ENCODE peak calls at places on chromosomes 3 and 15, in ten cellular contexts. B, O, K, X, D, L, Y, C, A and I are unnamed samples.

GRCh38 chr15:33194237-33194636 is 277 bp downstream of the FMN1 start:
- DNase-seq in Y (no peak), K (no peak), L (no peak), C (no peak), D (no peak), O (no peak), A (no peak), B (no peak), X (no peak), I (no peak)

GRCh38 chr3:134666466-134666865 is 15.6 kb upstream of the KY start:
- DNase-seq in K (no peak), C (no peak), O (peak; percentile 64), A (peak; percentile 51), B (no peak), L (no peak), Y (peak; percentile 51), D (peak; percentile 46), X (no peak), I (no peak)

GRCh38 chr3:12656850-12657249 is 7.1 kb downstream of the RAF1 start:
- DNase-seq in C (no peak), O (no peak), B (no peak), A (no peak), D (no peak), L (no peak), K (no peak), X (no peak), Y (no peak), I (no peak)

GRCh38 chr3:127072971-127073851 is 90.3 kb downstream of the PLXNA1 start:
- DNase-seq in O (no peak), A (no peak), K (no peak), B (no peak), D (no peak), C (no peak), X (peak; percentile 15), L (no peak), Y (no peak), I (no peak)

GRCh38 chr15:87269566-87269965 is 987.0 kb downstream of the NTRK3 start:
- DNase-seq in O (no peak), L (no peak), X (no peak), Y (no peak), C (no peak), K (no peak), D (peak; percentile 60), B (no peak), A (no peak), I (no peak)

GRCh38 chr3:195384952-195385351 is 57.9 kb downstream of the ACAP2 start:
- DNase-seq in A (no peak), L (no peak), D (peak; percentile 37), Y (no peak), C (no peak), B (no peak), O (no peak), X (no peak), K (no peak), I (no peak)

GRCh38 chr3:190038050-190038631 is 82.6 kb downstream of the P3H2 start:
- DNase-seq in L (peak; percentile 42), B (peak; percentile 76), X (no peak), O (peak; percentile 74), K (peak; percentile 25), C (peak; percentile 17), Y (peak; percentile 40), A (peak; percentile 88), D (peak; percentile 72), I (peak; percentile 75)

GRCh38 chr15:95845862-95846515 is 484.5 kb upstream of the NR2F2 start:
- DNase-seq in A (peak; percentile 81), Y (peak; percentile 73), D (no peak), C (peak; percentile 67), K (peak; percentile 55), L (peak; percentile 42), X (peak; percentile 77), B (no peak), O (peak; percentile 35), I (no peak)

GRCh38 chr3:156676467-156677119 is 2.2 kb downstream of the TIPARP start:
- DNase-seq in Y (no peak), O (no peak), K (no peak), D (peak; percentile 43), B (no peak), C (no peak), A (peak; percentile 50), X (no peak), L (no peak), I (peak; percentile 74)

GRCh38 chr3:156674911-156675743 is 737 bp downstream of the TIPARP start:
- DNase-seq in C (peak; percentile 73), D (peak; percentile 34), O (peak; percentile 35), A (peak; percentile 43), X (peak; percentile 84), B (peak; percentile 68), Y (peak; percentile 71), K (peak; percentile 76), L (no peak), I (peak; percentile 69)

GRCh38 chr3:156677120-156677479 is 2.7 kb downstream of the TIPARP start:
- DNase-seq in Y (no peak), X (no peak), A (no peak), D (no peak), C (no peak), B (no peak), L (no peak), K (no peak), O (no peak), I (no peak)

GRCh38 chr3:156674046-156674910 is at the start of gene TIPARP:
- DNase-seq in O (peak; percentile 97), X (peak; percentile 100), C (peak; percentile 100), L (peak; percentile 93), A (peak; percentile 96), B (peak; percentile 100), Y (peak; percentile 99), D (peak; percentile 99), K (peak; percentile 100), I (peak; percentile 99)

DNA sequence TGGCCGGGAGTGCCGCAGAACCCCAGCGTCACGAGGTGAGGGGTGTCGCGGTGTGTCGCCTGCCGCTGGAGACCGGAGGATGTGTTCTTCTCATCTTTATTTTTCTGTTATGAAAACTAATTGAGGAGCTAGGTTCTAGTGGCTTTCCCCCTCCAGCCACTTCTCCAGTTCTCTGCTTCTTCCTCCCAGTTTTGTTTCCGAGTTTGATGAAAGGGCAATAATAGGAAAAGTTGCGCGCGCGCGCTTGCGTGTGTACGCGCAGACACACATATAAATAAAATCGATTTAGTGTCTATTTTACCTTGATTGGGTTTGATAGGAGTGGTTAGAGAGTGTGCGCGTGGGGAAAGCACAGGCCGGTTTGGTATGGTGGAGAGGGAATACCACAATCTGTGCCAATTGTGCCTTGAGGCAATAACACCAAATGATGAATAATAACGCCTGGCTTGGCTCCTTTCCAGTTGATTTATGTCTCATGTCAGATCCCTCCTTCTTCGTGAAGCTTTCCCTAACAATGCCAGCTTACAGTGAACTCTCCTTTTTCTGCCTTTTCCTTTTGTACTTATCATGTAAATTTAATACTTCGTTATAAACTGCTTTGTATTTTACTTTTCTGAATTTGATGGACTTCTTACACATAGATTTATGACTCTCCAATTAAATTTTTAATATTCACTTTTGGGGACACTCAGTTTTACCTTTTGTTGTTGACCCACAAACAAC is 1.5 kb downstream of the TIPARP start:
- DNase-seq in Y (no peak), D (peak; percentile 99), K (peak; percentile 21), L (peak; percentile 55), O (peak; percentile 91), B (peak; percentile 71), C (peak; percentile 27), X (peak; percentile 51), A (peak; percentile 86), I (peak; percentile 89)
- H3K27ac ChIP-seq in Y (peak overlapping the region; percentile 99), D (peak overlapping the region; percentile 78), K (peak overlapping the region; percentile 95), L (peak overlapping the region; percentile 58), O (peak overlapping the region; percentile 91), B (peak overlapping the region; percentile 99), C (peak overlapping the region; percentile 97), X (peak overlapping the region; percentile 88), A (peak overlapping the region; percentile 61), I (peak overlapping the region; percentile 97)

GRCh38 chr3:84958495-84959469 is at the start of gene CADM2:
- DNase-seq in O (peak; percentile 84), X (peak; percentile 86), A (peak; percentile 45), Y (peak; percentile 89), K (peak; percentile 86), C (peak; percentile 81), D (peak; percentile 88), B (peak; percentile 85), L (no peak), I (peak; percentile 94)
- TF ChIP-seq CTCF in O (peak; percentile 44), X (no peak), A (no peak), Y (no peak), K (no peak), C (peak; percentile 15), D (peak; percentile 37), B (peak; percentile 21), L (no peak), I (no peak)

GRCh38 chr15:39144051-39144450 is 436.8 kb upstream of the THBS1 start:
- DNase-seq in D (no peak), B (no peak), Y (no peak), C (no peak), O (no peak), X (no peak), K (no peak), L (no peak), A (no peak), I (no peak)
- H3K27me3 ChIP-seq in D (no peaks in the 10 kb centered on the region), B (no peaks in the 10 kb centered on the region), Y (no peaks in the 10 kb centered on the region), C (no peaks in the 10 kb centered on the region), O (no peaks in the 10 kb centered on the region), X (no peaks in the 10 kb centered on the region), K (no peaks in the 10 kb centered on the region), L (no peaks in the 10 kb centered on the region), A (no peaks in the 10 kb centered on the region), I (peaks cover 11% of the 10 kb centered on the region)

GRCh38 chr3:55556622-55557531 is 69.8 kb upstream of the WNT5A start:
- DNase-seq in K (no peak), Y (peak; percentile 23), O (peak; percentile 11), D (peak; percentile 38), A (peak; percentile 57), X (no peak), C (no peak), L (no peak), B (no peak), I (no peak)
- H3K27ac ChIP-seq in K (no peak overlapping the region), Y (no peak overlapping the region), O (no peak overlapping the region), D (no peak overlapping the region), A (no peak overlapping the region), X (no peak overlapping the region), C (no peak overlapping the region), L (no peak overlapping the region), B (no peak overlapping the region), I (no peak overlapping the region)

DNA sequence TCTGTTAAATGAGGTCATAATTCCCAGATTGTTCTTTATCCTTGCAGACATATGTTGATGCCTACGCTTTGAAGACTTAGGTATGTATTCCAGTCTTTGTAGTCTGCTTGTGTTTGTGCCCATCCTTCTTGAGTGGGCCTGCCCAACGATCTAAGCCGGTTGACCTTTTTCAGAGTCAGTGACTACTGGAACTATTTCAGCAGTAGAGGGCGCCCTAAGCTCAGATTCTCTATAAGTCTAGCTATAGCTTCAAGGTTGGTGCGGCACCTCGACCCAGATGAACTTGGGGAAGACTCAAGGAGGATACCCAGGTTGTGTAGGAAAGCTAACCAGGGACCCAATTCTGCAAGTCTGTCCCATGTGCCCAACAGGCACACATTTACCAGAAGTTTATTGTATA is 228.8 kb upstream of the PPP2R3A start:
- DNase-seq in Y (no peak), D (peak; percentile 37), K (no peak), L (no peak), B (peak; percentile 47), C (no peak), A (peak; percentile 5), O (peak; percentile 1), X (no peak), I (peak; percentile 56)
- TF ChIP-seq CTCF in Y (no peak), D (peak; percentile 44), K (no peak), L (peak; percentile 35), B (peak; percentile 49), C (no peak), A (peak; percentile 19), O (peak; percentile 41), X (no peak), I (peak; percentile 54)